ENCODE peak calls at places on chromosomes 3 and 15, in ten cellular contexts. F is CD8-positive, alpha-beta T cell; U is fibroblast of lung; C is stomach; M is kidney; I is A549; S is GM23338; Y is MM.1S; N is tibial artery; D is psoas muscle. V is an unnamed sample. For H3K4me1, the result is how much of the 10 kb centered on the place peaks cover.

GRCh38 chr15:34850121-34850520 is 54.8 kb upstream of the ACTC1 start:
- DNase-seq in F (no peak), U (no peak), C (no peak), M (no peak), I (no peak), S (no peak), Y (no peak), N (no peak), D (peak), V (peak)

GRCh38 chr3:195895078-195895899 is 13.1 kb downstream of the TNK2 start:
- DNase-seq in F (peak), U (no peak), C (peak), M (no peak), I (peak), S (peak), Y (peak), N (no peak), D (peak), V (no peak)

GRCh38 chr3:46335546-46335945 is 18.4 kb upstream of the CCR2 start:
- DNase-seq in F (no peak), U (no peak), C (no peak), M (no peak), I (no peak), S (no peak), Y (no peak), N (no peak), D (no peak), V (no peak)

GRCh38 chr15:92073044-92073785 is 219.7 kb downstream of the SLCO3A1 start:
- DNase-seq in F (no peak), U (peak), C (no peak), M (no peak), I (no peak), S (no peak), Y (no peak), N (no peak), D (no peak), V (no peak)

GRCh38 chr3:184334470-184335158 is 2.8 kb upstream of the FAM131A start:
- DNase-seq in F (peak), U (peak), C (no peak), M (peak), I (peak), S (no peak), Y (no peak), N (no peak), D (peak), V (peak)

GRCh38 chr3:133843634-133844033 is 38.0 kb downstream of the SRPRB start:
- DNase-seq in F (no peak), U (peak), C (no peak), M (no peak), I (no peak), S (no peak), Y (no peak), N (no peak), D (no peak), V (no peak)

GRCh38 chr3:75341324-75342067 is 322.6 kb upstream of the FRG2C start:
- DNase-seq in F (no peak), U (no peak), C (no peak), M (no peak), I (no peak), S (peak), Y (no peak), N (no peak), D (no peak), V (no peak)

GRCh38 chr3:192928720-192929119 is 11.1 kb upstream of the MB21D2 start:
- DNase-seq in F (no peak), U (no peak), C (no peak), M (no peak), I (peak), S (no peak), Y (no peak), N (no peak), D (no peak), V (no peak)

GRCh38 chr3:5690490-5690889 is 503.0 kb downstream of the EDEM1 start:
- DNase-seq in F (no peak), U (no peak), C (no peak), M (no peak), I (no peak), S (no peak), Y (no peak), N (no peak), D (no peak), V (no peak)

GRCh38 chr3:178849220-178849910 is 222.2 kb downstream of the ZMAT3 start:
- DNase-seq in F (no peak), U (no peak), C (no peak), M (no peak), I (no peak), S (no peak), Y (no peak), N (no peak), D (no peak), V (no peak)

GRCh38 chr15:82968066-82968465 is 15.5 kb upstream of the HOMER2 start:
- DNase-seq in F (no peak), U (peak), C (no peak), M (no peak), I (no peak), S (no peak), Y (no peak), N (no peak), D (no peak), V (no peak)

GRCh38 chr15:98321916-98322315 is 326.4 kb upstream of the IGF1R start:
- DNase-seq in F (no peak), U (no peak), C (no peak), M (no peak), I (no peak), S (no peak), Y (no peak), N (no peak), D (no peak), V (peak)

GRCh38 chr3:112456147-112456546 is 43.1 kb downstream of the BTLA start:
- DNase-seq in F (no peak), U (no peak), C (no peak), M (no peak), I (no peak), S (no peak), Y (no peak), N (no peak), D (no peak), V (no peak)

DNA sequence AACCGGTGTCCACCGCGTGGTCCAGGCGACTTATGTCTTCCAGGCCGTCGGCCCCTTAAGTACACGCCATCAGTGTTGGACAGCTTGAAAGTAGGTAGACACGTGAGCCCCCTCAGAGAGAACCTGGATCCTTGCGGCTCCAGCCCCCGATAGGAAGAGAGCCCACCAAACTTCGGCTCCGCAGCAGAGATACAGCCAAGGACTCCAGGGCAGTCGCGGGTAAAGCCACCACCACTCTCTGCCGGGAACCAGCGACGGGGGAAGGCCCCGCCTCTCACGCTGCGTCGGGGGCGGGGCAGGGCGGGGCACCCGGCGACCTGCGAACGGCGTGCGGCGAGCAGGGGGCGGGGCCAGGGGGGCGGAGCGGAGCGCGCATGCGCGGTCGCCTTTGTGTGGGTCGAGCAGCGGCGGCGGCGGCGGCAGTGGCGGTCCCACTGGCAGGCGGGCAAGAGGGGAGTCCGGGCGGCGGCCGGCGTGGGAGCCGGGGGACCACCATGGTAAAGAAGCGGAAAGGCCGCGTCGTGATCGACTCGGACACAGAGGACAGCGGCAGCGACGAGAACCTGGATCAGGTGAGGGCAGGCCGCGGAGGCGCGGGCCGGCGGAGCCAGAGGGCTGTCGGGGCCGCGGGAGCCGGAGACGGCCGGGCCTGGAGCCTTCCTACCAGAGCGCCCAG is at the start of gene RTF1:
- DNase-seq in F (peak), U (peak), C (peak), M (peak), I (peak), S (peak), Y (peak), N (peak), D (peak), V (peak)
- H3K27ac ChIP-seq in F (peak), U (peak), C (peak), M (peak), I (peak), S (peak), Y (peak), N (peak), D (peak), V (peak)

GRCh38 chr3:155647196-155647595 is 97.7 kb downstream of the PLCH1 start:
- DNase-seq in F (no peak), U (no peak), C (no peak), M (no peak), I (no peak), S (no peak), Y (no peak), N (no peak), D (no peak), V (no peak)
- H3K4me1 ChIP-seq in F (under half), U (under half), C (under half), M (under half), I (under half), S (under half), Y (under half), N (under half), D (under half), V (under half)

GRCh38 chr15:76840830-76841460 is 64.2 kb downstream of the SCAPER start:
- DNase-seq in F (no peak), U (peak), C (no peak), M (no peak), I (peak), S (peak), Y (peak), N (no peak), D (no peak), V (peak)
- TF ChIP-seq CTCF in F (peak), U (peak), C (peak), M (peak), I (peak), S (peak), Y (peak), N (peak), D (peak), V (peak)

GRCh38 chr3:69328103-69328755 is 57.7 kb downstream of the FRMD4B start:
- DNase-seq in F (no peak), U (no peak), C (no peak), M (no peak), I (no peak), S (no peak), Y (no peak), N (no peak), D (no peak), V (no peak)

GRCh38 chr3:69326821-69327433 is 59.0 kb downstream of the FRMD4B start:
- DNase-seq in F (peak), U (no peak), C (no peak), M (no peak), I (no peak), S (no peak), Y (peak), N (no peak), D (no peak), V (no peak)

GRCh38 chr3:69328903-69329302 is 57.0 kb downstream of the FRMD4B start:
- DNase-seq in F (no peak), U (no peak), C (no peak), M (no peak), I (no peak), S (no peak), Y (no peak), N (no peak), D (no peak), V (no peak)

GRCh38 chr3:69329897-69330296 is 56.0 kb downstream of the FRMD4B start:
- DNase-seq in F (no peak), U (peak), C (no peak), M (no peak), I (no peak), S (no peak), Y (no peak), N (no peak), D (no peak), V (no peak)

GRCh38 chr3:69330891-69331400 is 54.9 kb downstream of the FRMD4B start:
- DNase-seq in F (no peak), U (no peak), C (no peak), M (no peak), I (no peak), S (no peak), Y (no peak), N (no peak), D (no peak), V (no peak)
- H3K27ac ChIP-seq in F (no peak), U (no peak), C (no peak), M (peak), I (no peak), S (no peak), Y (no peak), N (peak), D (no peak), V (no peak)

GRCh38 chr15:60396964-60397771 is 618 bp downstream of the ANXA2 start:
- DNase-seq in F (peak), U (peak), C (peak), M (peak), I (peak), S (peak), Y (peak), N (peak), D (peak), V (peak)

GRCh38 chr15:60396560-60396963 is 1.2 kb downstream of the ANXA2 start:
- DNase-seq in F (no peak), U (peak), C (no peak), M (no peak), I (peak), S (no peak), Y (no peak), N (no peak), D (no peak), V (no peak)

GRCh38 chr15:60397772-60398445 is at the start of gene ANXA2:
- DNase-seq in F (peak), U (peak), C (peak), M (peak), I (peak), S (peak), Y (peak), N (peak), D (peak), V (peak)

GRCh38 chr15:60395276-60396011 is 2.3 kb downstream of the ANXA2 start:
- DNase-seq in F (no peak), U (no peak), C (no peak), M (no peak), I (no peak), S (no peak), Y (no peak), N (no peak), D (no peak), V (peak)

DNA sequence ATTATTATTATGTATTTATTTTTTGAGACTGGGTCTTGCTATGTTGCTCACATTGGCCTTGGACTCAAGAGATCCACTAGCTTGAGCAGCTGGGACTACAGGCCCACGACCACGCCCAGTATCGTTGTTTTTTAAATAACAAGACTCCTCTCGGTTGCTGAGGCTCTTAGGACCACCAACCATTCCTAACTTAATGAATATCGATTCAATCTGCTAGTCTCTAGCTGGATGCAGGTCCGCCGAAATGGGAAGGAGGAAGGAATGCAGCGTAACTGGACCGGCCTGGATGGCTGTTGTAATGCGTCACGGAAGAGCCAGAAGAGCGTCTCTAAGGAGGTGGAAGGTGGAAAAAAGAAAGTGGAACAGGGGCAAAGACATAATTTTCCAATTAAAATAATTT is 1.7 kb downstream of the ANXA2 start:
- DNase-seq in F (no peak), U (peak), C (peak), M (no peak), I (peak), S (peak), Y (no peak), N (no peak), D (no peak), V (no peak)
- H3K4me1 ChIP-seq in F (under half), U (under half), C (half or more), M (under half), I (half or more), S (half or more), Y (under half), N (under half), D (half or more), V (under half)

DNA sequence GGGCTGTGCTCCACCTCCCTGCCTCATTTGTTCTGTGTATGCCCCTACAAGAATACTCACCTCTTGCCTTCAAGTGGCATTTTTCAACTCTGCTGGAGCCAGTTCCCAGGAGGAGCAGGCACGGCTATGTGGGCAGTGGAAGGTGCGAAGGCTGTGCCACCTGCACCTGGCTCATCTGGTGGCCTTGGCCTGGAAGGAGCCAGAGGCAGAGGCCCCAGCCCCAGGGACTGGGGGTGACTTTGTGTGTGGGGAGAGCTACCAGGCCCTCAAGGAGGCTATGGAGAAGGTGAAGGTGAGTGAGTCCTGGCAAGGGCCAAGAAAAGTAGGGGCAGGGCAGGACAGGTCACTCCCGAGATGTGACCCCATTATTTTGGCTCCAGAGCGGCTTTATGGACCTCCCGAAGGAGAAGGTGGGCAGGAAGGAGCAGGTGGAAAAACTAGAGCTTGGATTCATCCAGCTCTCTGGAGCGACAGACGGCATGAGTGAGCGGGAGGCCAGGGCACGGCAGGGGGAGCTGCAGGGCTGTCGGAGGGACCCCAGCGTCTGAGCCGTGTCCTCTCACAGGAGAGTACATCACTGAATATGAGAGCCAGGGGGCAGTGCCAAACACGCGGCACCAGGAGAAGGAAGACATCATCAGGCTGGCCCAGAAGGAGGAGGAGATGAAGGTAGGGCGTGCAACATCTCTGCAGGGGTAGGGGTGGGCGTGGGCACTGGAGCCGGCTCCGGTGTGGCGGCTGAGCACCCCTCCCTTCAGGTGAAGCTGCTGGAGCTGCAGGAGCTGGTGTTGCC is 57.3 kb upstream of the UBE2Q2 start:
- DNase-seq in F (no peak), U (peak), C (no peak), M (no peak), I (peak), S (peak), Y (no peak), N (no peak), D (no peak), V (no peak)
- TF ChIP-seq CTCF in F (no peak), U (no peak), C (no peak), M (no peak), I (no peak), S (peak), Y (no peak), N (no peak), D (no peak), V (peak)

GRCh38 chr15:68797589-68798377 is 22.9 kb downstream of the ANP32A start:
- DNase-seq in F (no peak), U (no peak), C (no peak), M (no peak), I (no peak), S (no peak), Y (no peak), N (no peak), D (no peak), V (no peak)
- H3K27ac ChIP-seq in F (no peak), U (no peak), C (peak), M (no peak), I (no peak), S (no peak), Y (peak), N (no peak), D (peak), V (no peak)

DNA sequence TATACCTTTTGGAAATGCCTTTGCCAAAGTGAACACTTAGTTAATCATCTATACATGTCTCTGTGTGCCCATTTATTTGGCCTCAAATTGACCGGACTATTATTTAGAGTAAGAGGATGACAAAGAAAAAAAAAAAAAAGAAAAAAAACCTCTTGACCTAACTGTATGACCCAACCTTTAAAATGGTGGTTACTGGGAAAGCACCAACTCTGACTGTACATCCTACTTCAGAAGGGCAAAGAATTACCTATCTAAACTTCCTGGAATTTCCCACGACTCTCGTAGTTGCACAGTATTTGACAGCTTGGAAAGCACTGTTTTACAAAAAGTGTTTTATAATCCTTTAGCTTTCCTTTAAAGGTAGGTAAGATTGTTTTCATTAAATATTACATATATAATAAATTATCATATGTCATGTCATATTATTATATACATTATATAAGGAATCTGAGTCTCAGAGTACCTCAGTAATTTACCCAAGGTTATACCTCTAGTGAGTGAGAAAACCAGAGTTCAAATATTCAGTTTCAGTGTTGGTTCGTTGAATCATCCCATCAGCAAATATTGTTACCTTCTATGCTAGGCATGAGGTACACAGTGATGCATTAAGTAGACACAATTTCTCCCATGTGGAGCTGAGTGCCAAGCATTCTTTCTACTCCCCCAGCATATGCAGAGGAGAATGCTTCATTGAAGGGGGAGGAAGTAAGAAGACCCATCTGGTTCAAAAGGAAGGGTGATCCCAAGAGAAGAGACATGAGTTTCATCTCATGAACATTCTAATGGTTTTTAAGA is 5.0 kb downstream of the BCL2A1 start:
- DNase-seq in F (no peak), U (peak), C (no peak), M (no peak), I (peak), S (no peak), Y (no peak), N (no peak), D (no peak), V (peak)
- H3K4me1 ChIP-seq in F (under half), U (under half), C (under half), M (under half), I (half or more), S (under half), Y (under half), N (under half), D (under half), V (under half)

DNA sequence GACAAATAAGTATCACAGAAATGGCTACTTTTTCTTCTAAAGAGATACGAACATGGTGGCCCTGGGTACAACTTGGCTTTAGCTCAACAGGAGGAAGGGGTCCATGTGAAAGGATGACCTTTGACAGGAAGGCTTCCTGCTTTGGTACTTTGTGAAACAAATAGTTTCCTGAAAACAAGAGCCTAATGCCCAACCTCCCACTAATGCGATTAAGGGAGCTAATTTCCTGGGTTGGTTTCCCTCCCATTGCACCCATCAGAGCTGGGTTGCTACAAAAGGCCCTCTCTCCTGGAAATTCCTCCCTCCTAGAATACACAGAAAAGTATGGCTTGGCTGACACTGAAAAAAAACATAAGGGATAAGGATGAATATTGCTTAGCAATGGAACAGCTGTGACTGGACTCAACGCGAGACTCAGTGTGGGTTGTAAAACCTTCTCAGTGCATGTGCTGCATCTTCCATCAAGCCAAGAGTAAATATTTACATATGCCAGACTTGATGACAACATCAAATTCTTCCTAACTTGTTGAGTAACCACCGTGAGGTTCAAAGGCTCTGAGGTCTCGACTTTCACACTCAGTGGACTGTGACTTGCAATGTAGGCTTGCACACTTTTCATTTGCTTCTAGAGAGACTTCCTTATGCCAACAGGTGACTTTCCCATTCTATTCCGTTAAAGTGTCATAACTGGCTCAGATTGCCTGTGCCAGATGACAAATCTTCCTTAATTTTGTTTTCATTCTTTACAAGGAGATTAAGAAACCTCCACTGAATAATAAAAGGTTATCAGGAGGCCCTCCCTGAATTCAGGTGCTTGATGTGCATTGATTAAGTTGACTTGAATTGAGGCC is 60.1 kb downstream of the ADAMTS9 start:
- DNase-seq in F (no peak), U (no peak), C (no peak), M (no peak), I (peak), S (no peak), Y (no peak), N (no peak), D (no peak), V (no peak)
- TF ChIP-seq CTCF in F (no peak), U (no peak), C (no peak), M (no peak), I (no peak), S (no peak), Y (no peak), N (no peak), D (no peak), V (no peak)

V was measured in foreskin keratinocyte.